ENCODE peak calls at places on chromosomes 1 and 21, in nine cellular contexts. V, G, I, K, P, Y, U, Z and E are unnamed samples. For H3K36me3, the result is how much of the 10 kb centered on the place peaks cover.

GRCh38 chr1:17696417-17697301 is 58.5 kb upstream of the ACTL8 start:
- DNase-seq in K (no peak), I (no peak), V (no peak), P (peak), Y (no peak), Z (no peak), U (no peak), G (no peak), E (no peak)

GRCh38 chr1:92482665-92483441 is 3.9 kb downstream of the GFI1 start:
- DNase-seq in P (no peak), V (peak), I (no peak), Z (no peak), G (no peak), Y (no peak), K (peak), U (peak), E (no peak)

GRCh38 chr21:30478015-30478414 is 2.2 kb downstream of the KRTAP19-1 start:
- DNase-seq in V (no peak), K (no peak), G (no peak), I (no peak), U (no peak), Y (no peak), Z (no peak), P (no peak), E (no peak)

GRCh38 chr1:211910917-211911485 is 80.4 kb upstream of the LPGAT1 start:
- DNase-seq in V (no peak), P (no peak), Y (no peak), U (no peak), G (no peak), Z (no peak), I (no peak), K (no peak), E (no peak)

GRCh38 chr21:45536301-45537081 is 5.7 kb downstream of the SLC19A1 start:
- DNase-seq in Z (peak), P (no peak), G (no peak), Y (peak), K (peak), I (peak), U (peak), V (peak), E (no peak)

GRCh38 chr1:66250483-66250882 is 283.5 kb upstream of the SGIP1 start:
- DNase-seq in G (no peak), V (no peak), Y (no peak), U (no peak), Z (no peak), I (no peak), P (peak), K (no peak), E (no peak)

GRCh38 chr1:119779869-119780356 is 11.2 kb upstream of the HMGCS2 start:
- DNase-seq in U (no peak), I (no peak), K (peak), V (no peak), G (no peak), P (no peak), Y (no peak), Z (no peak), E (peak)

GRCh38 chr1:43986712-43987111 is 4.7 kb upstream of the CCDC24 start:
- DNase-seq in Y (no peak), V (no peak), Z (no peak), I (no peak), P (no peak), K (no peak), U (no peak), G (no peak), E (no peak)

GRCh38 chr1:7726623-7727022 is 44.5 kb upstream of the VAMP3 start:
- DNase-seq in I (no peak), P (no peak), U (no peak), K (no peak), V (no peak), G (no peak), Z (no peak), Y (no peak), E (no peak)

GRCh38 chr1:101833312-101833711 is 163.4 kb downstream of the OLFM3 start:
- DNase-seq in Y (no peak), V (no peak), P (no peak), G (no peak), U (no peak), I (no peak), K (no peak), Z (no peak), E (no peak)

GRCh38 chr1:225573216-225573615 is 79.7 kb downstream of the ENAH start:
- DNase-seq in Y (no peak), U (no peak), P (no peak), V (no peak), I (no peak), Z (no peak), G (no peak), K (no peak), E (no peak)

GRCh38 chr1:60637651-60638050 is 444.7 kb upstream of the NFIA start:
- DNase-seq in Z (no peak), I (no peak), K (no peak), G (no peak), U (no peak), P (peak), Y (no peak), V (no peak), E (no peak)
- H3K36me3 ChIP-seq in Z (under half), I (under half), K (under half), G (under half), U (under half), P (under half), Y (under half), V (under half), E (under half)

DNA sequence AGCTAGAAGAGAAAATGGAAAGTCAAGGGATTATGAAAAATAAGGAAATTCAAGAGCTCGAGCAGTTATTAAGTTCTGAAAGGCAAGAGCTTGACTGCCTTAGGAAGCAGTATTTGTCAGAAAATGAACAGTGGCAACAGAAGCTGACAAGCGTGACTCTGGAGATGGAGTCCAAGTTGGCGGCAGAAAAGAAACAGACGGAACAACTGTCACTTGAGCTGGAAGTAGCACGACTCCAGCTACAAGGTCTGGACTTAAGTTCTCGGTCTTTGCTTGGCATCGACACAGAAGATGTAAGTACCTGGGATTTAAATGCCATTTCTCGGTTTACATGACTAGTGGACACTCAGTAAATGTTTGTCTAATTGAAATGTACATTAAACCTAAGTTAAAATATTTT is 40.0 kb downstream of the CENPF start:
- DNase-seq in U (no peak), V (no peak), I (no peak), P (no peak), G (no peak), Y (no peak), K (no peak), Z (no peak), E (no peak)
- H3K36me3 ChIP-seq in U (under half), V (under half), I (under half), P (under half), G (under half), Y (under half), K (under half), Z (under half), E (under half)

GRCh38 chr1:150225546-150225945 is 10.4 kb downstream of the ANP32E start:
- DNase-seq in Z (no peak), Y (no peak), I (no peak), V (no peak), U (no peak), G (no peak), P (no peak), K (no peak), E (no peak)
- H3K36me3 ChIP-seq in Z (half or more), Y (under half), I (under half), V (half or more), U (half or more), G (half or more), P (under half), K (half or more), E (half or more)

DNA sequence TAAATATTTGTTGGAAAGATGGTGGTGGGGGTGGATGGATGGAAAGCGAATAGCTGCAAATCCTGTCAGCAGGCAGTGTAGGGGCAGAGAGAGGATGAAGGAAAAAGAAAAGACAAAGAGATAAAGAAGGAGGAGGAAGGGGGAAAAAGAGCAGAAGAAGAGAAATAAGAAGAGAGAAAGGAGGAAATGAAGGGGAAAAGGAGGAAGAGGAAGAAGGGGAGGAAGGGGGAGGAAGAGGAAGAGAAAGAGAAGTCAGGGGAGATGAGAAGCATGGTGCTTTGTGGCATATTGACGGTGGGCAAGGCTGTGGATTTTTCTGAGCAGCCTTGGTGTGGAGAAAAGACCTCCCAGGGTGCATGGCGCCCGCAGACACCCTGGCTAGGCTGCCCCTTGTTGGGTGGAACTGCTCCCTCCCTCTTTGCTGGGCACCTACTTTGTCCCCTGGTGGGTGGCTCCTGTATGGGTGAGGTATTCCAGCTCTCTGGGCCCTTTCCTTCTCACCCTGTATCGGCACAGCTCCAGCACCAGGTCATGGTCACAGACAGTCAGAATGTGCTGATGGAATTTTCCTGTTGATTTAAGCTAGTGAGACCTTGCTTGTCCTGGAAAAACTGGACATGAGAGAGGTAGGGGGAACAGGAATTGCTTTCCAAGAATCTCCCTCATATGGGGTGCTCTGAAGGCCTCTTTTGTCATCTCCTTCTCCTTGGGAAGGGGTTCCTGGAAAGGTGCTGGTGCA is 45.7 kb upstream of the TLR5 start:
- DNase-seq in V (no peak), Y (no peak), I (no peak), Z (no peak), G (no peak), U (no peak), P (no peak), K (no peak), E (no peak)
- H3K36me3 ChIP-seq in V (under half), Y (under half), I (under half), Z (under half), G (under half), U (under half), P (under half), K (under half), E (under half)

GRCh38 chr1:185300152-185300551 is 16.9 kb downstream of the IVNS1ABP start:
- DNase-seq in U (no peak), V (no peak), P (no peak), Z (no peak), Y (no peak), I (no peak), K (no peak), G (no peak), E (no peak)
- H3K36me3 ChIP-seq in U (half or more), V (half or more), P (half or more), Z (half or more), Y (under half), I (half or more), K (half or more), G (half or more), E (under half)

DNA sequence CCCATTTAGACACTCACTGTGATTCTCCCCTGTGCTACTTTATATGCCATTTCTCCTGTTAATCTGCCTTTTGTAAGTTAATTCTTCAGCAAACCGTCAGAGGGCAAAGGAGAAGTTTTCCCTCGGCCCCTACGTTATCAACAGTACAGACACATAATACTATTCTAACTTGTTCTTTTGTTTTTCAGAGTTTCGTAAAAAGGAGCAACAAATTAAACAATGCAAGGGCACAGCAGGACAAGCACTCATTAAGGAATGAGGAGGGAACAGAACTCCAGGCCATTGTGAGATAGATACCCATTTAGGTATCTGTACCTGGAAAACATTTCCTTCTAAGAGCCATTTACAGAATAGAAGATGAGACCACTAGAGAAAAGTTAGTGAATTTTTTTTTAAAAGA is 32.3 kb downstream of the CNN3 start:
- DNase-seq in V (no peak), P (no peak), K (no peak), U (no peak), Z (no peak), Y (no peak), G (no peak), I (no peak), E (no peak)
- H3K36me3 ChIP-seq in V (under half), P (half or more), K (half or more), U (half or more), Z (half or more), Y (under half), G (half or more), I (under half), E (under half)

GRCh38 chr1:20854529-20854928 is 67.4 kb upstream of the HP1BP3 start:
- DNase-seq in V (no peak), U (no peak), I (no peak), Z (no peak), G (no peak), P (no peak), Y (no peak), K (no peak), E (no peak)
- H3K36me3 ChIP-seq in V (half or more), U (half or more), I (under half), Z (half or more), G (half or more), P (under half), Y (under half), K (half or more), E (half or more)

DNA sequence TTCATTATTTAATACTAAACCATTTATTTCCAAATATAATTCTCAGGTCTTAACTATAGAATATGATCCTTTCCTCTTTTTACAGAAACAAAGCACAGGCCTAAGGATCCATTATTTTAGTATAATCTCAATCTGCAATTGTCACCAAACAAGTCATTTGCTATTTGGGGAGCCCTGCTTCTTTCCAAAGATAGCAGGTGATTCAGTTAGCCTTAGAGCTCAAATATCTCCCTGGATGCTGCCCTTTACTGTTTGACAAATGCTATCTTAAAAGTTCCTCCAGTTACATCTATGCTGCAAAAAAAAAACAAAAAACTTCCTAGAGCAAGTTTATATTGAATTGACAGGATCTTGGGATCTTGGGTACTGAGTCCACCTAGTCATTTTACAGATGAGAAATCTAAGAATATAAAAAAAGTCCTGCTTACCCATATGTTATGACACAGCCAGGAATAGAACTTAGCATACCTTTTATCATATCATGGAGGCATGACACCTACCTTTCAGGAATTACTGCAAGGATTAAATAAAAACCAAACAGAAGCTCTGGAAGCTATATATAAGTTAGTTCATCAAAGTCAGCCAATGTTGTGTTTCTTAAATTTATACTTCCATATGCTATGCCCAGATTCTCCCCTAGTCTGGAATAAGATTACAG is 9.2 kb downstream of the SERBP1 start:
- DNase-seq in P (no peak), G (no peak), Y (no peak), I (no peak), U (no peak), V (no peak), Z (no peak), K (no peak), E (no peak)
- H3K36me3 ChIP-seq in P (half or more), G (half or more), Y (under half), I (half or more), U (half or more), V (half or more), Z (half or more), K (half or more), E (half or more)

GRCh38 chr21:33279330-33279820 is 13.2 kb downstream of the IL10RB start:
- DNase-seq in V (no peak), Z (no peak), K (no peak), I (no peak), Y (no peak), P (no peak), U (no peak), G (no peak), E (no peak)

GRCh38 chr21:33286600-33287456 is 20.7 kb downstream of the IL10RB start:
- DNase-seq in K (no peak), V (no peak), Z (peak), U (no peak), Y (no peak), P (peak), I (no peak), G (peak), E (no peak)

GRCh38 chr21:33278736-33279135 is 12.6 kb downstream of the IL10RB start:
- DNase-seq in V (no peak), Z (no peak), I (no peak), G (no peak), P (no peak), Y (no peak), U (no peak), K (no peak), E (no peak)

GRCh38 chr21:33286076-33286475 is 19.9 kb downstream of the IL10RB start:
- DNase-seq in P (no peak), Y (no peak), V (no peak), Z (no peak), G (no peak), I (no peak), K (no peak), U (no peak), E (no peak)

DNA sequence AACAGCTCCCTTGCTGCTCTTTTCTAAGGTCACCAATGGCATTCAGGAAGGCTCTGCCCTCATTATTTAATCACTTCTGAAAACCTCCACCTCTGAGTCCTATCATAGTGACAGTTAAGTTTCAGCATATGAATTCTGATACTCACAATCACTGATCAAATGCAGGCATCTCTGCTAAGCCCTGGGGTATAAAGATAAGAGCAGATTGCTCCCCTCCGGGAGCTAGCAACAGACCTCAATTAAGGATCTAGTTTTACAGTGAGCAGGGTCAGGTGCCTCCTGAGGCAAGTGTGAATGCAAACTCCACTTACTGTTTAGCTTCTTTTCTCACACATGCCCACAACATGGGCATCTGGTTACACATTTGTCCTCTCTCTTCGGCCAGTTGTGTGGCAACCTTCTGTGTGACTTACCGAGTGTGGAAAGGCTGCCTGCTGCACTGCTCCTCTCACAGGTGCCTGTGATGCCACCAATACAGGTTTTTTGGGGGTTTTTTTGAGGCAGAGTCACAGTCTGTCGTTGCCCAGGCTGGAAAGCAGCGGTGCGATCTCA is 15.0 kb downstream of the IL10RB start:
- DNase-seq in Y (no peak), P (no peak), Z (no peak), V (no peak), K (no peak), U (no peak), G (no peak), I (no peak), E (no peak)
- H3K36me3 ChIP-seq in Y (under half), P (under half), Z (half or more), V (under half), K (half or more), U (half or more), G (under half), I (under half), E (under half)